ENCODE peak calls at places on chromosomes 12 and 14, in ten cellular contexts. One of them, this sample, is unnamed.

GRCh38 chr12:13539051-13539450 is 342.5 kb downstream of the EMP1 start:
- DNase-seq in A549: no peak
- DNase-seq in HAP-1: no peak
- DNase-seq in right lobe of liver: no peak
- DNase-seq in activated CD8-positive, alpha-beta memory T cell treated with anti-CD3 and anti-CD28 coated beads for 24 hours: no peak
- DNase-seq in DMS153: no peak
- DNase-seq in caudate nucleus: no peak
- DNase-seq in NCI-H1092 treated with DMSO at 0.1 percent for 48 hours: no peak
- DNase-seq in AG09309: no peak
- DNase-seq in GF-D8: no peak
- DNase-seq in this sample: no peak

GRCh38 chr12:26555139-26555538 is 277.9 kb downstream of the ITPR2 start:
- DNase-seq in A549: no peak
- DNase-seq in HAP-1: no peak
- DNase-seq in right lobe of liver: no peak
- DNase-seq in activated CD8-positive, alpha-beta memory T cell treated with anti-CD3 and anti-CD28 coated beads for 24 hours: no peak
- DNase-seq in DMS153: no peak
- DNase-seq in caudate nucleus: no peak
- DNase-seq in NCI-H1092 treated with DMSO at 0.1 percent for 48 hours: no peak
- DNase-seq in AG09309: no peak
- DNase-seq in GF-D8: no peak
- DNase-seq in this sample: no peak

GRCh38 chr12:91140660-91141045 is 29.4 kb upstream of the LUM start:
- DNase-seq in A549: no peak
- DNase-seq in HAP-1: no peak
- DNase-seq in right lobe of liver: no peak
- DNase-seq in activated CD8-positive, alpha-beta memory T cell treated with anti-CD3 and anti-CD28 coated beads for 24 hours: no peak
- DNase-seq in DMS153: no peak
- DNase-seq in caudate nucleus: no peak
- DNase-seq in NCI-H1092 treated with DMSO at 0.1 percent for 48 hours: no peak
- DNase-seq in AG09309: no peak
- DNase-seq in GF-D8: no peak
- DNase-seq in this sample: no peak

GRCh38 chr14:77053046-77053841 is 24.7 kb upstream of the IRF2BPL start:
- DNase-seq in A549: peak
- DNase-seq in HAP-1: peak
- DNase-seq in right lobe of liver: peak
- DNase-seq in activated CD8-positive, alpha-beta memory T cell treated with anti-CD3 and anti-CD28 coated beads for 24 hours: peak
- DNase-seq in DMS153: no peak
- DNase-seq in caudate nucleus: peak
- DNase-seq in NCI-H1092 treated with DMSO at 0.1 percent for 48 hours: peak
- DNase-seq in AG09309: no peak
- DNase-seq in GF-D8: no peak
- DNase-seq in this sample: peak

GRCh38 chr12:99135376-99135775 is 490.3 kb downstream of the APAF1 start:
- DNase-seq in A549: no peak
- DNase-seq in HAP-1: no peak
- DNase-seq in right lobe of liver: no peak
- DNase-seq in activated CD8-positive, alpha-beta memory T cell treated with anti-CD3 and anti-CD28 coated beads for 24 hours: no peak
- DNase-seq in DMS153: no peak
- DNase-seq in caudate nucleus: no peak
- DNase-seq in NCI-H1092 treated with DMSO at 0.1 percent for 48 hours: no peak
- DNase-seq in AG09309: no peak
- DNase-seq in GF-D8: no peak
- DNase-seq in this sample: no peak

GRCh38 chr14:53338192-53338591 is 185.1 kb upstream of the DDHD1 start:
- DNase-seq in A549: no peak
- DNase-seq in HAP-1: no peak
- DNase-seq in right lobe of liver: no peak
- DNase-seq in activated CD8-positive, alpha-beta memory T cell treated with anti-CD3 and anti-CD28 coated beads for 24 hours: no peak
- DNase-seq in DMS153: no peak
- DNase-seq in caudate nucleus: no peak
- DNase-seq in NCI-H1092 treated with DMSO at 0.1 percent for 48 hours: no peak
- DNase-seq in AG09309: no peak
- DNase-seq in GF-D8: no peak
- DNase-seq in this sample: no peak

GRCh38 chr14:64685364-64686130 is 18.7 kb upstream of the PLEKHG3 start:
- DNase-seq in A549: no peak
- DNase-seq in HAP-1: no peak
- DNase-seq in right lobe of liver: no peak
- DNase-seq in activated CD8-positive, alpha-beta memory T cell treated with anti-CD3 and anti-CD28 coated beads for 24 hours: no peak
- DNase-seq in DMS153: no peak
- DNase-seq in caudate nucleus: no peak
- DNase-seq in NCI-H1092 treated with DMSO at 0.1 percent for 48 hours: no peak
- DNase-seq in AG09309: no peak
- DNase-seq in GF-D8: no peak
- DNase-seq in this sample: no peak

GRCh38 chr14:59028476-59029202 is 159.8 kb upstream of the DAAM1 start:
- DNase-seq in A549: peak
- DNase-seq in HAP-1: peak
- DNase-seq in right lobe of liver: peak
- DNase-seq in activated CD8-positive, alpha-beta memory T cell treated with anti-CD3 and anti-CD28 coated beads for 24 hours: no peak
- DNase-seq in DMS153: peak
- DNase-seq in caudate nucleus: peak
- DNase-seq in NCI-H1092 treated with DMSO at 0.1 percent for 48 hours: peak
- DNase-seq in AG09309: peak
- DNase-seq in GF-D8: no peak
- DNase-seq in this sample: peak

GRCh38 chr12:14833952-14834351 is 9.4 kb downstream of the ART4 start:
- DNase-seq in A549: peak
- DNase-seq in HAP-1: no peak
- DNase-seq in right lobe of liver: no peak
- DNase-seq in activated CD8-positive, alpha-beta memory T cell treated with anti-CD3 and anti-CD28 coated beads for 24 hours: no peak
- DNase-seq in DMS153: no peak
- DNase-seq in caudate nucleus: no peak
- DNase-seq in NCI-H1092 treated with DMSO at 0.1 percent for 48 hours: no peak
- DNase-seq in AG09309: no peak
- DNase-seq in GF-D8: no peak
- DNase-seq in this sample: no peak

GRCh38 chr12:104459556-104459909 is 2.8 kb downstream of the CHST11 start:
- DNase-seq in A549: no peak
- DNase-seq in HAP-1: no peak
- DNase-seq in right lobe of liver: no peak
- DNase-seq in activated CD8-positive, alpha-beta memory T cell treated with anti-CD3 and anti-CD28 coated beads for 24 hours: no peak
- DNase-seq in DMS153: no peak
- DNase-seq in caudate nucleus: no peak
- DNase-seq in NCI-H1092 treated with DMSO at 0.1 percent for 48 hours: no peak
- DNase-seq in AG09309: no peak
- DNase-seq in GF-D8: no peak
- DNase-seq in this sample: no peak

GRCh38 chr12:6935551-6936377 is 7.9 kb upstream of the RNU7-1 start:
- DNase-seq in A549: no peak
- DNase-seq in HAP-1: no peak
- DNase-seq in right lobe of liver: no peak
- DNase-seq in activated CD8-positive, alpha-beta memory T cell treated with anti-CD3 and anti-CD28 coated beads for 24 hours: no peak
- DNase-seq in DMS153: no peak
- DNase-seq in caudate nucleus: no peak
- DNase-seq in NCI-H1092 treated with DMSO at 0.1 percent for 48 hours: no peak
- DNase-seq in AG09309: no peak
- DNase-seq in GF-D8: no peak
- DNase-seq in this sample: no peak

This sample was measured in lower lobe of right lung.